ENCODE peak calls at places on chromosome 4, in eight cellular contexts. C, S, V, O, E, N, Q and T are unnamed samples.

GRCh38 chr4:161762796-161763195 is 401.0 kb downstream of the FSTL5 start:
- DNase-seq in Q (no peak), S (no peak), C (no peak), O (no peak), E (no peak), N (no peak), V (no peak), T (no peak)

GRCh38 chr4:176563591-176563990 is 229.1 kb downstream of the VEGFC start:
- DNase-seq in V (no peak), O (no peak), Q (no peak), C (no peak), E (no peak), N (no peak), S (no peak), T (no peak)

GRCh38 chr4:188439641-188440311 is 300.5 kb downstream of the TRIML1 start:
- DNase-seq in Q (peak; percentile 51), S (no peak), V (no peak), N (peak; percentile 67), E (no peak), O (peak; percentile 49), C (no peak), T (no peak)

GRCh38 chr4:122152699-122153328 is 683 bp downstream of the BLTP1 start:
- DNase-seq in Q (peak; percentile 68), S (peak; percentile 69), N (peak; percentile 24), C (no peak), E (peak; percentile 10), V (peak; percentile 57), O (peak; percentile 33), T (no peak)

GRCh38 chr4:42562016-42562415 is 94.9 kb downstream of the ATP8A1 start:
- DNase-seq in O (no peak), S (no peak), V (no peak), Q (peak; percentile 9), C (no peak), N (no peak), E (no peak), T (no peak)

GRCh38 chr4:120132935-120133334 is 66.3 kb upstream of the MAD2L1 start:
- DNase-seq in E (no peak), O (no peak), V (no peak), N (no peak), Q (no peak), S (no peak), C (no peak), T (no peak)

GRCh38 chr4:149161247-149161646 is 654.4 kb downstream of the IQCM start:
- DNase-seq in O (no peak), N (no peak), Q (no peak), C (no peak), S (no peak), E (no peak), V (no peak), T (no peak)

GRCh38 chr4:42282081-42282901 is 115.0 kb upstream of the SHISA3 start:
- DNase-seq in O (peak; percentile 29), C (peak; percentile 20), S (no peak), E (peak; percentile 88), N (no peak), Q (no peak), V (peak; percentile 88), T (no peak)

GRCh38 chr4:7800410-7800809 is 139.3 kb downstream of the AFAP1 start:
- DNase-seq in O (no peak), C (no peak), V (no peak), E (no peak), N (no peak), Q (no peak), S (no peak), T (no peak)
- H3K36me3 ChIP-seq in O (peaks cover 28% of the 10 kb centered on the region), C (peaks cover 8% of the 10 kb centered on the region), V (peaks cover 8% of the 10 kb centered on the region), E (peaks cover 38% of the 10 kb centered on the region), N (no peaks in the 10 kb centered on the region), Q (no peaks in the 10 kb centered on the region), S (peaks cover 26% of the 10 kb centered on the region), T (peaks cover 18% of the 10 kb centered on the region)

DNA sequence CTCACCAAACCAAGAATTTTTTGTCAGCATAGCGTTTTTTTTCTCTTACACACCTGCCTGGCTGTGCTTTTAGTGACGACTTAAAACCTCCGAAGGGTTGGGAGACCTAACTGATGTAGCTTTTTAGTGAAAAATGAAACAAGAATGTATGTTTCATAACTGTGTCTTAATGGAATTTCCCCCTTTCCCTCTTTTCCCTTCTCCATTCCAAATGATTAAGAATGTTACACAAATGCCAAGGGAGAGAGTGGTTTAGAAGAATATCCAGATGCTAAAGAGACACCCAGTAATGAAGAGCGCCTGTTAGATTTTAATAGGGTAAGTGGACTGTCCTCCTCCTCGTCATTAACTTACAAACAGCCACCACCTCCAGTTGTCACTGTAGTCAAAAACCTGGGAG is 33.2 kb upstream of the TBC1D14 start:
- DNase-seq in E (no peak), V (no peak), O (no peak), Q (no peak), C (no peak), S (no peak), N (no peak), T (no peak)
- H3K36me3 ChIP-seq in E (peaks cover 92% of the 10 kb centered on the region), V (peaks cover 5% of the 10 kb centered on the region), O (peaks cover 90% of the 10 kb centered on the region), Q (peaks cover 9% of the 10 kb centered on the region), C (peaks cover 44% of the 10 kb centered on the region), S (peaks cover 96% of the 10 kb centered on the region), N (peaks cover 2% of the 10 kb centered on the region), T (peaks cover 22% of the 10 kb centered on the region)

GRCh38 chr4:110107868-110108267 is 90.5 kb downstream of the ELOVL6 start:
- DNase-seq in N (no peak), C (no peak), V (no peak), O (no peak), Q (no peak), S (no peak), E (no peak), T (no peak)

GRCh38 chr4:110108470-110108869 is 89.9 kb downstream of the ELOVL6 start:
- DNase-seq in S (no peak), E (no peak), C (no peak), O (no peak), Q (no peak), N (no peak), V (no peak), T (no peak)

GRCh38 chr4:110106946-110107325 is 91.5 kb downstream of the ELOVL6 start:
- DNase-seq in O (no peak), Q (no peak), S (no peak), N (no peak), V (peak; percentile 71), E (no peak), C (no peak), T (no peak)

GRCh38 chr4:110109455-110109854 is 89.0 kb downstream of the ELOVL6 start:
- DNase-seq in V (no peak), O (no peak), E (no peak), Q (no peak), C (no peak), N (no peak), S (no peak), T (no peak)

DNA sequence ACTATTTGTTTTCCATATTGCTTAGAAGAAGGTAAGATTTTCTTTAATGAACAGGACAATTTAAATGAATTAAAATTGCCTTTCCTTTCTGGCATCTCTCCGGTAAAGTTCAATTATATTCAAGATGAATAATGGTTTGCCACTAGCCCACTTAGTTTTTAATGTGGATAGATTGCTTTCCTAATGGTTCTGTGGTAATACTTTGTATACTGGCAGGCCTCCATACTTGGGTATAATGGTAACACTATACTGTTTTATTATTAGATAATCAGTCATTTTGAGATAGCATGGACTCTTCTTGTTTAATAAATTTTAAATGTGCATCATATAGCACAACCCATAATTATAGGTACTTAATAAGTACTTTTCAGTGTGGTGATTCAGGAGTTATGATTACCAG is 89.5 kb downstream of the ELOVL6 start:
- DNase-seq in N (no peak), V (no peak), E (no peak), O (no peak), S (no peak), Q (no peak), C (no peak), T (no peak)
- H3K36me3 ChIP-seq in N (no peaks in the 10 kb centered on the region), V (no peaks in the 10 kb centered on the region), E (peaks cover 5% of the 10 kb centered on the region), O (no peaks in the 10 kb centered on the region), S (no peaks in the 10 kb centered on the region), Q (no peaks in the 10 kb centered on the region), C (no peaks in the 10 kb centered on the region), T (no peaks in the 10 kb centered on the region)

GRCh38 chr4:1234296-1234695 is 14.6 kb downstream of the CTBP1 start:
- DNase-seq in N (no peak), O (peak; percentile 22), V (no peak), Q (no peak), C (no peak), E (no peak), S (peak; percentile 35), T (no peak)

GRCh38 chr4:1236103-1236641 is 12.8 kb downstream of the CTBP1 start:
- DNase-seq in S (peak; percentile 59), C (no peak), O (peak; percentile 12), N (no peak), Q (peak; percentile 49), E (no peak), V (no peak), T (no peak)

GRCh38 chr4:1234811-1235292 is 14.1 kb downstream of the CTBP1 start:
- DNase-seq in N (no peak), V (no peak), E (no peak), C (no peak), S (peak; percentile 49), Q (peak; percentile 42), O (peak; percentile 11), T (no peak)

GRCh38 chr4:1233641-1234277 is 15.2 kb downstream of the CTBP1 start:
- DNase-seq in S (no peak), C (no peak), Q (peak; percentile 61), N (no peak), O (peak; percentile 39), V (no peak), E (peak; percentile 54), T (no peak)

DNA sequence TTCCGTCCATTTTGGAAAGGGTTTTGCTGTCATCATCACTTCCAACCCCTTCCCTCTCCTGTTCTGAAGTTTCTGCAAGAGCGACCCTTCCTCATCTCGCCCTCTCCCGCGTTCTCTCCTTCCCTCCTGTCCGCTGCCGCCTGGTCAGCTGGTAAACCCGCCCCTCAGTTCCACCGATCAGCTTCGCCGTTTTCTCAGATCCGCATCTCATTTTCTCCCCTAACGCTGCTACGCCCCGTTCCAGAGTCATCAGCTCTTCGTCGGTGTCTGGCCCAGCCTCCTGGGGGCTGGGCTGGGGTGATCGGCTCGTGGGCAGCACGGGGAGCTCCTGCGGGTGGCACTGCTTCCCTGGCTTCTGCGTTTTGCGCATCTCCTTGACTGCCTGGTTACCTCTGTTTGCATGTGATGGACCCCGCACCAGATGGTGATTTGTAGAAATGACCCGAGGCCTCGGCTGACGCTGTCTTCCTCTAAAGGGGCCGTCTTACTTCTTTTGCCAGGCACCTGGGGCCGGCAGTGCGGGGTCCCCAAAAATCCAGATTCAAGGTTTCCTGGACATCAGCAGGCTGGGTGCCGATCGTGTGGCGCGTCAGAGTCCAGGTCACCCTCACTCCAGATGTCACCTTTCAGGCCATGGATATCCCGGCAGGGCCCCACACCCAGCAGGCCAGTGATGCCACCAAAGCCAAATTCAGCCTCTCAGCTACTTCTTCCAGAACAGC is 13.4 kb downstream of the CTBP1 start:
- DNase-seq in Q (peak; percentile 51), C (no peak), N (no peak), V (no peak), S (peak; percentile 63), E (no peak), O (peak; percentile 9), T (no peak)
- H3K36me3 ChIP-seq in Q (peaks cover 4% of the 10 kb centered on the region), C (peaks cover 20% of the 10 kb centered on the region), N (peaks cover under 1% of the 10 kb centered on the region), V (peaks cover 6% of the 10 kb centered on the region), S (peaks cover 98% of the 10 kb centered on the region), E (peaks cover 96% of the 10 kb centered on the region), O (peaks cover 75% of the 10 kb centered on the region), T (peaks cover 80% of the 10 kb centered on the region)